ENCODE peak calls at places on chromosomes 12 and 14, in eight cellular contexts. L is cardiac fibroblast, U is tibial artery, P is brain microvascular endothelial cell, S is GM12865, O is adrenal gland, H is IMR-90, E is HCT116. W is an unnamed sample.

GRCh38 chr12:124188561-124189405 is 106.1 kb upstream of the RFLNA start:
- DNase-seq in P (no peak), H (no peak), U (no peak), L (peak; percentile 36), O (peak; percentile 57), S (no peak), E (no peak), W (no peak)

GRCh38 chr14:84825481-84825880 is 704.5 kb upstream of the FLRT2 start:
- DNase-seq in U (no peak), P (peak; percentile 24), O (no peak), S (no peak), H (peak; percentile 13), E (no peak), L (no peak), W (peak; percentile 51)

GRCh38 chr12:124130717-124131670 is 158.0 kb downstream of the ZNF664 start:
- DNase-seq in E (no peak), H (no peak), S (peak; percentile 89), P (no peak), U (no peak), L (no peak), O (no peak), W (peak; percentile 14)

GRCh38 chr12:83123039-83123438 is 436.3 kb downstream of the TMTC2 start:
- DNase-seq in S (no peak), P (no peak), U (no peak), E (no peak), L (peak; percentile 6), O (no peak), H (no peak), W (no peak)

GRCh38 chr12:50677858-50678257 is 86.0 kb upstream of the ATF1 start:
- DNase-seq in H (peak; percentile 57), S (no peak), L (peak; percentile 79), O (no peak), P (no peak), U (no peak), E (no peak), W (peak; percentile 16)

GRCh38 chr14:93804654-93805053 is 16.4 kb upstream of the PRIMA1 start:
- DNase-seq in H (no peak), S (no peak), L (no peak), U (no peak), E (no peak), P (no peak), O (no peak), W (no peak)

GRCh38 chr12:1927051-1927680 is 8.7 kb upstream of the CACNA2D4 start:
- DNase-seq in P (no peak), U (no peak), E (no peak), O (peak; percentile 45), L (no peak), S (no peak), H (no peak), W (no peak)

GRCh38 chr12:52390739-52391617 is 5.5 kb upstream of the KRT84 start:
- DNase-seq in P (peak; percentile 32), E (peak; percentile 24), O (no peak), U (no peak), S (peak; percentile 19), H (peak; percentile 13), L (peak; percentile 36), W (no peak)

GRCh38 chr12:46364777-46365580 is 7.6 kb downstream of the SLC38A2 start:
- DNase-seq in P (peak; percentile 82), E (no peak), O (peak; percentile 81), H (peak; percentile 85), L (peak; percentile 86), S (peak; percentile 41), U (no peak), W (peak; percentile 83)
- H3K4me3 ChIP-seq in P (peak overlapping the region; percentile 10), E (no peak overlapping the region), O (no peak overlapping the region), H (no peak overlapping the region), L (peak overlapping the region; percentile 2), S (no peak overlapping the region), U (peak overlapping the region; percentile 88), W (no peak overlapping the region)

GRCh38 chr14:64963611-64964010 is 8.5 kb downstream of the RAB15 start:
- DNase-seq in S (no peak), P (no peak), U (no peak), L (no peak), E (no peak), H (no peak), O (no peak), W (no peak)
- TF ChIP-seq CTCF in S (no peak), P (peak; percentile 19), U (no peak), L (no peak), E (no peak), H (no peak), O (no peak), W (no peak)

DNA sequence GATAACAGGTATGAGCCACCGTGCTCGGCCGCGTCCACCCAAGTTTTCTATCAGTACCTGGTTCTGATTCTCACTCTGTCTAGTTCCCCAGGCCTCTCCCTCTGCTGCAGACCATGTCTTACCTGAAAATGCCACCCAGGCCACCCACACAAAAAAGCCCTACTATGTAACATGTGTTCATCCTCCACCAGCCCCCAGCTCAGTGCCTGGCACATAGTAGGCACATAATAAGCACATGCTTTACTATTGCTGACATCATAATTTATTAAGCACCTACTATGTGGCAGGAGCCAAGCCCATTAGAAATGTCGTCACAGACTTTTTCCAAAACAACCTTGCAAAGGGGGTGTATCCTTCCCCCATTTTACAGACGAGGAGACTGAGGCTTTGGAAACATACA is 37.8 kb downstream of the CMKLR1 start:
- DNase-seq in O (no peak), S (no peak), P (no peak), H (no peak), U (no peak), E (no peak), L (no peak), W (no peak)
- H3K4me3 ChIP-seq in O (no peak overlapping the region), S (no peak overlapping the region), P (no peak overlapping the region), H (no peak overlapping the region), U (no peak overlapping the region), E (no peak overlapping the region), L (no peak overlapping the region), W (no peak overlapping the region)

DNA sequence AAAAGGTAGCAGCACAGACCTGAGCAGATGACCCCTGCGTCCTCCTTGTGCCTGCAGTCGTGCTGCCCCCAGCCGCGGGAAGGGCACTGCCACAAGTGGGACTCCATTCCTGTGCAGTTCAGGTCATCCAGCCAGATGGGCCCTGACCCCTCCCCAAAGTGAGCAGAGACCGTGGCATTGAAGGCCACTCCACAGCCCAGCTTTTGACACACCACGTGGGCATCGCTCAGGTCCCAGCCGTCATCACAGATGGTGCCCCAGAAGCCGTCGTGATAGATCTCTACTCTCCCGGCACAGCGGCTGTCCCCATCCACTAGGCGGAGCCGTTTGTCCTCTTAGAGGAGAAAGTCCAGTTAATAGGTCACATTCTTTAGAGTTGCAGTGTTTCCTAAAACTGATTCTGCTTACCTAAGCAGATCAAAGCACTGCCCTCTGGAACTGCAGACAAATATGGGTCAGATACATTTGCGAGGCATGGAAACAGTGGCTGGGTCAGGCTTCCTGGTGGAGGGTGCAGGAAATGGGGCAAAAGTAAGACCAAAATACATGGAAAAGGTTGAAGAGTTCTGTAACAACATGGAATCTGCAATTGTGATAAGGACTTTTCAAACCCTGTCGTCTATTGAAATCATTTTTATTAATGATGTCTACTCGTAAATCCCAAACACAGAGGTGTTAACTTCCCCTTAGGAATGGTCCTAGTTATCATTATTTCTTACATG is 69.4 kb downstream of the CD163L1 start:
- DNase-seq in H (peak; percentile 6), L (no peak), U (no peak), E (peak; percentile 47), P (peak; percentile 14), O (peak; percentile 58), S (peak; percentile 50), W (peak; percentile 8)
- TF ChIP-seq CTCF in H (peak; percentile 51), L (peak; percentile 48), U (no peak), E (peak; percentile 59), P (peak; percentile 78), O (no peak), S (peak; percentile 57), W (peak; percentile 69)